ENCODE peak calls at places on chromosomes 13 and 19, in five cellular contexts. One of them, this sample, is unnamed.
A peak's percentile ranks its signal among the peaks of the same experiment; 100 is the strongest.

GRCh38 chr13:101624210-101624922 is 171.9 kb downstream of the ITGBL1 start:
- DNase-seq in WTC11: peak; percentile 22
- DNase-seq in HepG2: no peak
- DNase-seq in K562: no peak
- DNase-seq in GM12878: no peak
- DNase-seq in this sample: no peak

GRCh38 chr13:98158172-98158907 is 15.4 kb downstream of the FARP1 start:
- DNase-seq in K562: no peak
- DNase-seq in WTC11: no peak
- DNase-seq in GM12878: no peak
- DNase-seq in HepG2: no peak
- DNase-seq in this sample: no peak

GRCh38 chr19:10219678-10220077 is 11.5 kb downstream of the S1PR2 start:
- DNase-seq in K562: peak; percentile 65
- DNase-seq in WTC11: peak; percentile 57
- DNase-seq in GM12878: peak; percentile 88
- DNase-seq in HepG2: peak; percentile 79
- DNase-seq in this sample: no peak

GRCh38 chr13:40599722-40600121 is 66.7 kb downstream of the FOXO1 start:
- DNase-seq in HepG2: no peak
- DNase-seq in K562: no peak
- DNase-seq in GM12878: no peak
- DNase-seq in WTC11: no peak
- DNase-seq in this sample: no peak

GRCh38 chr19:18304194-18304495 is 18.7 kb downstream of the LSM4 start:
- DNase-seq in K562: no peak
- DNase-seq in GM12878: no peak
- DNase-seq in HepG2: no peak
- DNase-seq in WTC11: no peak
- DNase-seq in this sample: no peak

GRCh38 chr19:43574424-43575155 is 737 bp downstream of the XRCC1 start:
- DNase-seq in GM12878: no peak
- DNase-seq in WTC11: no peak
- DNase-seq in HepG2: no peak
- DNase-seq in K562: no peak
- DNase-seq in this sample: no peak

GRCh38 chr19:38385804-38386257 is 2.0 kb downstream of the GGN start:
- DNase-seq in HepG2: no peak
- DNase-seq in WTC11: peak; percentile 46
- DNase-seq in K562: no peak
- DNase-seq in GM12878: no peak
- DNase-seq in this sample: no peak

GRCh38 chr13:99288069-99288468 is 19.1 kb downstream of the GPR183 start:
- DNase-seq in K562: no peak
- DNase-seq in GM12878: peak; percentile 93
- DNase-seq in HepG2: no peak
- DNase-seq in WTC11: no peak
- DNase-seq in this sample: no peak

GRCh38 chr19:47719047-47719885 is 6.0 kb downstream of the EHD2 start:
- DNase-seq in GM12878: no peak
- DNase-seq in WTC11: no peak
- DNase-seq in K562: no peak
- DNase-seq in HepG2: peak; percentile 44
- DNase-seq in this sample: no peak

GRCh38 chr19:38842439-38843174 is 7.2 kb downstream of the HNRNPL start:
- DNase-seq in K562: no peak
- DNase-seq in GM12878: no peak
- DNase-seq in WTC11: no peak
- DNase-seq in HepG2: no peak
- DNase-seq in this sample: no peak

GRCh38 chr19:39362682-39363657 is 20.7 kb downstream of the SAMD4B start:
- DNase-seq in WTC11: no peak
- DNase-seq in K562: no peak
- DNase-seq in HepG2: no peak
- DNase-seq in GM12878: no peak
- DNase-seq in this sample: no peak

GRCh38 chr13:41411536-41411935 is 45.8 kb upstream of the RGCC start:
- DNase-seq in HepG2: peak; percentile 62
- DNase-seq in WTC11: peak; percentile 35
- DNase-seq in GM12878: no peak
- DNase-seq in K562: peak; percentile 37
- DNase-seq in this sample: no peak

GRCh38 chr13:32811297-32811800 is 204.9 kb upstream of the KL start:
- DNase-seq in GM12878: peak; percentile 62
- DNase-seq in HepG2: no peak
- DNase-seq in WTC11: no peak
- DNase-seq in K562: no peak
- DNase-seq in this sample: no peak

GRCh38 chr19:17806945-17807344 is 12.0 kb downstream of the B3GNT3 start:
- DNase-seq in HepG2: no peak
- DNase-seq in K562: no peak
- DNase-seq in GM12878: no peak
- DNase-seq in WTC11: no peak
- DNase-seq in this sample: no peak

GRCh38 chr19:45331411-45331810 is 8.7 kb upstream of the CKM start:
- DNase-seq in GM12878: no peak
- DNase-seq in WTC11: no peak
- DNase-seq in K562: no peak
- DNase-seq in HepG2: peak; percentile 22
- DNase-seq in this sample: no peak

GRCh38 chr13:75489502-75490263 is 7.7 kb upstream of the TBC1D4 start:
- DNase-seq in HepG2: peak; percentile 46
- DNase-seq in GM12878: peak; percentile 76
- DNase-seq in WTC11: no peak
- DNase-seq in K562: no peak
- DNase-seq in this sample: no peak

GRCh38 chr19:10533656-10534386 is 9.9 kb upstream of the ATG4D start:
- DNase-seq in K562: no peak
- DNase-seq in GM12878: no peak
- DNase-seq in WTC11: no peak
- DNase-seq in HepG2: no peak
- DNase-seq in this sample: no peak

GRCh38 chr13:40639226-40639681 is 27.2 kb downstream of the FOXO1 start:
- DNase-seq in GM12878: no peak
- DNase-seq in WTC11: no peak
- DNase-seq in HepG2: peak; percentile 14
- DNase-seq in K562: peak; percentile 3
- DNase-seq in this sample: no peak

GRCh38 chr13:99955747-99956472 is 15.7 kb downstream of the ZIC5 start:
- DNase-seq in WTC11: peak; percentile 57
- DNase-seq in GM12878: no peak
- DNase-seq in K562: no peak
- DNase-seq in HepG2: no peak
- DNase-seq in this sample: no peak

GRCh38 chr13:29934531-29935308 is 84.3 kb upstream of the UBL3 start:
- DNase-seq in K562: no peak
- DNase-seq in GM12878: no peak
- DNase-seq in WTC11: no peak
- DNase-seq in HepG2: no peak
- DNase-seq in this sample: no peak

GRCh38 chr19:48964205-48965032 is 690 bp upstream of the FTL start:
- DNase-seq in HepG2: peak; percentile 34
- DNase-seq in K562: peak; percentile 83
- DNase-seq in GM12878: no peak
- DNase-seq in WTC11: peak; percentile 54
- DNase-seq in this sample: no peak

GRCh38 chr19:3499738-3500428 is 591 bp downstream of the DOHH start:
- DNase-seq in GM12878: no peak
- DNase-seq in K562: no peak
- DNase-seq in HepG2: no peak
- DNase-seq in WTC11: no peak
- DNase-seq in this sample: no peak

GRCh38 chr13:110640591-110641029 is 25.3 kb downstream of the NAXD start:
- DNase-seq in WTC11: no peak
- DNase-seq in K562: no peak
- DNase-seq in HepG2: no peak
- DNase-seq in GM12878: no peak
- DNase-seq in this sample: no peak
- TF ChIP-seq CREB1 in WTC11: no peak
- TF ChIP-seq CREB1 in K562: no peak
- TF ChIP-seq CREB1 in HepG2: no peak
- TF ChIP-seq CREB1 in GM12878: no peak
- TF ChIP-seq CREB1 in this sample: no peak

GRCh38 chr19:6234527-6234926 is 45.2 kb downstream of the MLLT1 start:
- DNase-seq in GM12878: no peak
- DNase-seq in K562: no peak
- DNase-seq in WTC11: no peak
- DNase-seq in HepG2: no peak
- DNase-seq in this sample: no peak

GRCh38 chr19:6232567-6232966 is 47.2 kb downstream of the MLLT1 start:
- DNase-seq in HepG2: no peak
- DNase-seq in GM12878: no peak
- DNase-seq in WTC11: no peak
- DNase-seq in K562: no peak
- DNase-seq in this sample: no peak

GRCh38 chr19:6235031-6235951 is 44.5 kb downstream of the MLLT1 start:
- DNase-seq in WTC11: no peak
- DNase-seq in HepG2: no peak
- DNase-seq in GM12878: no peak
- DNase-seq in K562: no peak
- DNase-seq in this sample: no peak

GRCh38 chr19:6233051-6233826 is 46.5 kb downstream of the MLLT1 start:
- DNase-seq in K562: no peak
- DNase-seq in GM12878: no peak
- DNase-seq in HepG2: no peak
- DNase-seq in WTC11: no peak
- DNase-seq in this sample: no peak

GRCh38 chr19:6233827-6234511 is 45.8 kb downstream of the MLLT1 start:
- DNase-seq in HepG2: no peak
- DNase-seq in GM12878: no peak
- DNase-seq in WTC11: no peak
- DNase-seq in K562: peak; percentile 22
- DNase-seq in this sample: no peak
- TF ChIP-seq ATF2 in HepG2: no peak
- TF ChIP-seq ATF2 in GM12878: no peak
- TF ChIP-seq ATF2 in WTC11: no peak
- TF ChIP-seq ATF2 in K562: no peak
- TF ChIP-seq ATF2 in this sample: no peak

DNA sequence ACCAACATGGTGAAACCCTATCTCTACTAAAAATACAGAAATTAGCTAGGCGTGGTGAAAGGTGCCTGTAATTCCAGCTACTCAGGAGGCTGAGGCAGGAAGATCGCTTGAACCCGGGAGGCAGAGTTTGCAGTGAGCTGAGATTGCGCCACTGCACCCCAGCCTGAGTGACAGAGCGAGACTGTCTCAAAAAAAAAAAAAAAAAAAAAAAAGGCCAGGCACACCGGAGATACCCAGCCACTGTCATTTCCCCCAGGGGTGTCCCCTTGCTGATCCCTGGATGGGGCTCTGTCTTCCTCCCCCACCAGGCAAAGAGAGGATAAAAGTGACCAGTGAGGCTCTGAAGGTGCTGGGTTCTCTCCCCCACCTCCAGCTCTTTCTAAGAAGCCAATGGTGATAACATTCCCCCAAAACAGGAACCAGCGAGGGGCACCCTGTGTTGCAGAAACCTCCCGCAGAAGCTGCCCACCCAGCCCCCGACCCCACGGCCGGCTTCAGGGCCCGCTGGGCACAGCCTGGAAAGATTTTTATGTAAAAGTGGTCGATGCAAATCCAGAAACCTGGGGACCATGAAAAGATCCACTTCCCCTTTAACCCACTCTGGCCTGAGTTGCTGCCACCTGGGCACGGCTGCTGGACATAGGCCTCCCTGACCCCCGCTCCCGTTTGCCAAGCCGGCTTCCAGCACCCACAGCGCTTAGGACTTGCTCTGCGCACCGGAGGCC is 61.3 kb upstream of the KLF2 start:
- DNase-seq in GM12878: no peak
- DNase-seq in K562: no peak
- DNase-seq in HepG2: no peak
- DNase-seq in WTC11: no peak
- DNase-seq in this sample: no peak
- TF ChIP-seq CREB1 in GM12878: no peak
- TF ChIP-seq CREB1 in K562: no peak
- TF ChIP-seq CREB1 in HepG2: no peak
- TF ChIP-seq CREB1 in WTC11: no peak
- TF ChIP-seq CREB1 in this sample: no peak

DNA sequence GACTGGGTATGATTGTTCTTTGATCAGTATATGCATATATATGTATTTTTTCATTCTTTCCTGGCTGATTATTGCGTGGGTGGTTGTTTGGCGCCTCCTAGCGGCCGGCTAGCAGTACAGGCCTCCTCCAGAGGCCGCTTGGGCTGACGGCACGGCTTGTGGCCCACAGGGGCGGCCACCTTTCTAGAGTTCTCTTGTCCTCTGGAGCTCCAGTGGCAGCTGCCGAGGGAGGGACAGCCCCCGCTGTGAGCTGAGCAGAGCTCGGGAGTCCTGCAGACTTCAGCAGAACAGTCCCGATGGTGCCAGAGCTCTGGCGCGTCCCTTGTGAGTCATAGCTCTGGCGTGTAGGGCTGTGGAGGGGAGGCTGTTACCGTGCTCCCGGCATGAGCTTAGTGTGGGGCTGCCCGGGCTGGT is 22.5 kb upstream of the ZNF429 start:
- DNase-seq in K562: peak; percentile 61
- DNase-seq in GM12878: no peak
- DNase-seq in WTC11: peak; percentile 72
- DNase-seq in HepG2: peak; percentile 6
- DNase-seq in this sample: peak; percentile 82
- TF ChIP-seq ATF2 in K562: no peak
- TF ChIP-seq ATF2 in GM12878: no peak
- TF ChIP-seq ATF2 in WTC11: no peak
- TF ChIP-seq ATF2 in HepG2: no peak
- TF ChIP-seq ATF2 in this sample: no peak

DNA sequence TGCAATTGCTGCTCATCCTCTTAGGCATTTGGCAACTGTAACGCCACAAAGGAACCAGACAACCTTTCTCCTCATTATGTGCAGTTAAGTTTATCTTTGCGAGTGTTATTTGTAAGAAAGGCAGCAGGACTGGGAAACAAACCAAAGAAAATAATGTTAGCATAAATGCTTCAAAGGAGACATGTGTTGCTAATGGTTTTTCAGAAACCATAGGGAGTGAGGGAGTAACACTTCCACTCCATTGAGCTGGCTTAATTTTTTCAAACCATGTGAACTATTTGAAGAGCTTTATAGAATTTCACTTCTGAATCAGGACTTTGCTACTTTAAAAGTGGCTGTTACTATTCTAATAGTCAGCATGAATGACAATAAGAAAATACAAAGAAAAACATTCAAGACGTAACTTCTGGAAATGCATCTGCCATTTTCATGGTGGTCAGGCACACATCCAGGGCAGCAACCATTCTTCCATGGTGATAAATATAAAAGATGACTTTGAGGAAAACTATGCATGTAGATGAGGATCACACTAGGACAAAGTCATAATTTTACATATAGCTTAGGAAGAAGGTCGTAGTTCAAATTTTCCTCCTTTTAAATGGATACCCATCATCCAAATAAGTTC is 423.2 kb downstream of the MZT1 start:
- DNase-seq in HepG2: no peak
- DNase-seq in WTC11: no peak
- DNase-seq in GM12878: no peak
- DNase-seq in K562: no peak
- DNase-seq in this sample: no peak
- TF ChIP-seq CREB1 in HepG2: no peak
- TF ChIP-seq CREB1 in WTC11: no peak
- TF ChIP-seq CREB1 in GM12878: no peak
- TF ChIP-seq CREB1 in K562: no peak
- TF ChIP-seq CREB1 in this sample: no peak